ENCODE peak calls at places on chromosomes 7 and 10, in eight cellular contexts. G is choroid plexus epithelial cell, Q is RWPE2, F is AG09309, V is BJ, A is GM13976, P is fibroblast of lung, D is OCI-LY7. L is an unnamed sample.

GRCh38 chr7:4824120-4824775 is 37.6 kb downstream of the PAPOLB start:
- DNase-seq in G (no peak), D (no peak), P (no peak), F (no peak), A (no peak), Q (no peak), V (no peak), L (no peak)

GRCh38 chr7:34061175-34061574 is 155.8 kb downstream of the BMPER start:
- DNase-seq in D (no peak), G (peak), V (peak), Q (no peak), P (peak), A (no peak), F (peak), L (no peak)

GRCh38 chr10:3094565-3095168 is 27.3 kb downstream of the PFKP start:
- DNase-seq in G (peak), V (no peak), F (no peak), A (no peak), P (peak), Q (no peak), D (no peak), L (no peak)

GRCh38 chr7:158512869-158513268 is 74.8 kb downstream of the PTPRN2 start:
- DNase-seq in P (no peak), G (no peak), F (no peak), V (no peak), Q (no peak), A (no peak), D (no peak), L (no peak)

GRCh38 chr7:29349362-29349761 is 154.8 kb downstream of the CHN2 start:
- DNase-seq in G (no peak), A (no peak), F (no peak), P (no peak), D (no peak), V (no peak), Q (no peak), L (no peak)

GRCh38 chr7:151129141-151129835 is 38.2 kb downstream of the GBX1 start:
- DNase-seq in G (no peak), D (no peak), A (no peak), Q (no peak), V (no peak), F (no peak), P (no peak), L (no peak)

GRCh38 chr7:25669954-25670841 is 441.9 kb upstream of the NPVF start:
- DNase-seq in V (no peak), D (no peak), P (no peak), A (no peak), F (no peak), Q (no peak), G (peak), L (no peak)

GRCh38 chr10:106672517-106673175 is 491.9 kb downstream of the SORCS1 start:
- DNase-seq in F (no peak), Q (no peak), D (no peak), V (no peak), G (no peak), A (no peak), P (no peak), L (no peak)

GRCh38 chr7:145903658-145904057 is 212.9 kb upstream of the CNTNAP2 start:
- DNase-seq in V (no peak), G (no peak), D (no peak), P (no peak), A (no peak), Q (no peak), F (no peak), L (no peak)

GRCh38 chr7:145899938-145900337 is 216.7 kb upstream of the CNTNAP2 start:
- DNase-seq in P (no peak), F (no peak), G (no peak), Q (no peak), D (no peak), A (no peak), V (no peak), L (no peak)

DNA sequence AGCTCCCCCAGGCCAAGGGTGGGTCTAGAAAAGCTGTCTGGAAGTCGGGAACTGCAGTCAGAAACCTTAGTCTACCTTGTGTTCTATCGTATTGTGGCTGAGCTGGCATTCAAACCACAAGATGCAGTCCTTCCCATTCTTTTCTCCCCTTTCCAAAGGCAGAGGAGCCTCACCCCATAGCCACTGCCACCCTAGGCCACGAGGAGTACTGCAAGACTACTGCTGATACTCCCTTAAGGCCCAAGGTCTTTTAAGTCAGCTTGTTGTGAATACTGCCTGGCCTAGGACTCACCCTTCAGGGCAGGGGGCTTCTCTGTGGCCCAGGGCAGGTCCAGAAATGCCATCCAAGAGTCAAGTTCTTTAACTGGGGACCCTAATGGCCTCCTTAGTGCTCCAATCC is 214.5 kb upstream of the CNTNAP2 start:
- DNase-seq in F (no peak), G (no peak), P (no peak), D (no peak), V (no peak), Q (no peak), A (no peak), L (no peak)
- TF ChIP-seq CTCF in F (no peak), G (peak), P (no peak), D (peak), V (no peak), Q (no peak), A (no peak), L (no peak)

DNA sequence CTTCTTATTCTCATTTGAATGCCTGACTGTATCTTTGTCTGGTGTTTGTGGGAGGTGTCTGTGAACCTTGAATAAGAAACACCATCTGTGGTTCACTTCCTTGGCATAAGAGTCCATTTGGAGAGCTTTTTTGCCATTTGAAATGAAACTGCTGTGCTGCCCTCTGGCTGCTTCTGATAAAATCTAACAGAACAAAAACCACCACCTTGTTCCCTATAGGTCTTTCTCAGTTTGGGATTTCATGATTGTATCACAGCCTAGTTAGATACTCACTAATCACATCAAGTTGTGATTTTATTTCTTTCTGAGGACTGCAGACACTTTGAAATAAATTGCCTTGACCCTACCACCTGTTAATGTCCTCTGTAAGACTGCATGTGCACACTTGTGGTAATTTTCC is 102.7 kb upstream of the FAM13C start:
- DNase-seq in G (peak), P (peak), D (no peak), Q (no peak), F (peak), A (no peak), V (no peak), L (no peak)
- TF ChIP-seq CTCF in G (peak), P (peak), D (no peak), Q (peak), F (peak), A (no peak), V (peak), L (no peak)

DNA sequence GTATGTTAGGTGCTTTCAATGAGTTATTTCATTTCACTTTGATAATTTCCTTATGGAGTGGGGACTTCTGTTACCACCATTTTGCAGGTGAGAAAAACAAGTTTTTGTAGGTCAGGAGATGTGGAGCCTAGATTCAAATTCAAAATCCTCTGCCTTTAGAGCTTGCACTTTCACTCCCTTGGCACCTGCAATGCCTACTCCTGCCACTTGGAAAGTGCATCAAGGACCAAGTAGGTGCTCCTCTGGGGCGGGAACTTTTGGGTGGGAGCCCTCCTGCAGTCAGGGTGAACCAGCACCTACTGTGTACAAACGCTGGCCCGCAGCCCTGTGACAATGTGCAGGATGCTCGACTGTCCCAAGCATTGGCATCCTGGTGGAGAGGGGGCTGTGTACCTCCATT is 199.0 kb downstream of the EMX2 start:
- DNase-seq in G (no peak), Q (no peak), A (no peak), F (no peak), P (no peak), D (no peak), V (no peak), L (no peak)
- TF ChIP-seq CTCF in G (peak), Q (no peak), A (no peak), F (no peak), P (no peak), D (no peak), V (peak), L (no peak)

GRCh38 chr7:141262101-141262819 is 188.4 kb downstream of the TMEM178B start:
- DNase-seq in G (peak), Q (no peak), V (no peak), D (no peak), F (no peak), A (no peak), P (no peak), L (no peak)
- TF ChIP-seq CTCF in G (peak), Q (peak), V (peak), D (peak), F (no peak), A (no peak), P (peak), L (no peak)

L was measured in GM10248.